ENCODE peak calls at places on chromosome 17, in eight cellular contexts. B is NCI-H774, I is B cell, D is psoas muscle, M is AG09309, A is hypothalamus, Y is AG04449, K is NCI-H2029. N is an unnamed sample.

GRCh38 chr17:15457723-15458094 is 9.7 kb downstream of the CDRT4 start:
- DNase-seq in B (no peak), I (no peak), D (peak), M (no peak), A (no peak), Y (no peak), K (no peak), N (no peak)

GRCh38 chr17:38693700-38694329 is 11.3 kb upstream of the MLLT6 start:
- DNase-seq in B (no peak), I (no peak), D (peak), M (no peak), A (peak), Y (no peak), K (no peak), N (no peak)

GRCh38 chr17:46020023-46020735 is 21.1 kb downstream of the STH start:
- DNase-seq in B (no peak), I (peak), D (no peak), M (no peak), A (no peak), Y (no peak), K (no peak), N (no peak)

GRCh38 chr17:74601944-74602572 is 10.0 kb upstream of the CD300LD start:
- DNase-seq in B (no peak), I (peak), D (no peak), M (no peak), A (no peak), Y (no peak), K (peak), N (peak)

GRCh38 chr17:882827-883585 is 96.6 kb downstream of the NXN start:
- DNase-seq in B (no peak), I (no peak), D (peak), M (no peak), A (no peak), Y (no peak), K (no peak), N (no peak)

GRCh38 chr17:76709077-76709950 is 1.5 kb downstream of the MXRA7 start:
- DNase-seq in B (no peak), I (no peak), D (peak), M (peak), A (no peak), Y (peak), K (no peak), N (no peak)

GRCh38 chr17:21397341-21398050 is 21.3 kb downstream of the KCNJ12 start:
- DNase-seq in B (no peak), I (no peak), D (no peak), M (peak), A (no peak), Y (no peak), K (no peak), N (no peak)

GRCh38 chr17:35898283-35899070 is 18.3 kb upstream of the CCL5 start:
- DNase-seq in B (peak), I (no peak), D (no peak), M (no peak), A (no peak), Y (no peak), K (peak), N (peak)

GRCh38 chr17:76137351-76138233 is 3.5 kb downstream of the FOXJ1 start:
- DNase-seq in B (no peak), I (no peak), D (peak), M (no peak), A (no peak), Y (no peak), K (no peak), N (no peak)

GRCh38 chr17:82970818-82971610 is 108.4 kb upstream of the METRNL start:
- DNase-seq in B (no peak), I (no peak), D (no peak), M (no peak), A (no peak), Y (no peak), K (no peak), N (no peak)

GRCh38 chr17:57215317-57215716 is 41.0 kb upstream of the MSI2 start:
- DNase-seq in B (no peak), I (no peak), D (no peak), M (no peak), A (no peak), Y (no peak), K (no peak), N (no peak)

GRCh38 chr17:69460963-69461922 is 46.7 kb downstream of the MAP2K6 start:
- DNase-seq in B (no peak), I (no peak), D (peak), M (no peak), A (no peak), Y (no peak), K (no peak), N (no peak)

GRCh38 chr17:32211671-32212070 is 54.0 kb upstream of the RHBDL3 start:
- DNase-seq in B (no peak), I (no peak), D (no peak), M (no peak), A (no peak), Y (no peak), K (no peak), N (no peak)

GRCh38 chr17:3935825-3936355 is 19.6 kb upstream of the P2RX1 start:
- DNase-seq in B (no peak), I (no peak), D (no peak), M (peak), A (no peak), Y (peak), K (no peak), N (no peak)

GRCh38 chr17:27797390-27798091 is 2.8 kb downstream of the NOS2 start:
- DNase-seq in B (no peak), I (no peak), D (no peak), M (no peak), A (no peak), Y (no peak), K (no peak), N (peak)

GRCh38 chr17:51700011-51700760 is 439.8 kb downstream of the UTP18 start:
- DNase-seq in B (no peak), I (no peak), D (no peak), M (no peak), A (no peak), Y (no peak), K (no peak), N (no peak)

GRCh38 chr17:42184717-42185496 is at the start of gene HCRT:
- DNase-seq in B (peak), I (no peak), D (no peak), M (no peak), A (no peak), Y (no peak), K (peak), N (no peak)

GRCh38 chr17:44948315-44948795 is 782 bp upstream of the KIF18B start:
- DNase-seq in B (no peak), I (no peak), D (no peak), M (no peak), A (no peak), Y (no peak), K (no peak), N (no peak)

GRCh38 chr17:68497885-68498319 is 14.3 kb upstream of the PRKAR1A start:
- DNase-seq in B (no peak), I (peak), D (no peak), M (no peak), A (no peak), Y (no peak), K (no peak), N (no peak)

GRCh38 chr17:79778504-79779087 is 648 bp downstream of the CBX2 start:
- DNase-seq in B (peak), I (peak), D (no peak), M (no peak), A (no peak), Y (no peak), K (no peak), N (no peak)

GRCh38 chr17:50355701-50356341 is 9.9 kb downstream of the XYLT2 start:
- DNase-seq in B (no peak), I (no peak), D (no peak), M (no peak), A (no peak), Y (no peak), K (no peak), N (no peak)